ENCODE peak calls at places on chromosome 12, in seven cellular contexts. D, H, M, F, X, U and K are unnamed samples.

GRCh38 chr12:110176745-110177144 is 52.6 kb downstream of the IFT81 start:
- DNase-seq in D (no peak), H (no peak), M (no peak), F (no peak), X (no peak), U (no peak), K (no peak)

GRCh38 chr12:31820832-31821231 is 92.0 kb upstream of the AMN1 start:
- DNase-seq in D (no peak), H (no peak), M (no peak), F (no peak), X (no peak), U (no peak), K (no peak)

GRCh38 chr12:122937622-122938091 is 28.6 kb downstream of the ABCB9 start:
- DNase-seq in D (no peak), H (peak; percentile 45), M (no peak), F (no peak), X (no peak), U (no peak), K (no peak)

GRCh38 chr12:31895449-31896150 is 63.6 kb upstream of the RESF1 start:
- DNase-seq in D (no peak), H (no peak), M (no peak), F (no peak), X (no peak), U (no peak), K (no peak)

GRCh38 chr12:53327435-53328042 is 6.1 kb upstream of the AAAS start:
- DNase-seq in D (no peak), H (peak; percentile 34), M (peak; percentile 18), F (no peak), X (no peak), U (peak; percentile 24), K (peak; percentile 25)

GRCh38 chr12:107597695-107598410 is 87.7 kb upstream of the PWP1 start:
- DNase-seq in D (no peak), H (no peak), M (no peak), F (no peak), X (no peak), U (no peak), K (no peak)

GRCh38 chr12:68958337-68958736 is 25.4 kb upstream of the CPM start:
- DNase-seq in D (no peak), H (no peak), M (no peak), F (no peak), X (no peak), U (no peak), K (no peak)

GRCh38 chr12:69834566-69834965 is 9.5 kb downstream of the MYRFL start:
- DNase-seq in D (no peak), H (no peak), M (no peak), F (no peak), X (no peak), U (no peak), K (no peak)

GRCh38 chr12:113424915-113425823 is 3.0 kb downstream of the SDSL start:
- DNase-seq in D (peak; percentile 68), H (peak; percentile 65), M (peak; percentile 77), F (peak; percentile 30), X (peak; percentile 32), U (peak; percentile 78), K (peak; percentile 35)

GRCh38 chr12:54360717-54361456 is 3.4 kb downstream of the GPR84 start:
- DNase-seq in D (no peak), H (peak; percentile 62), M (peak; percentile 89), F (peak; percentile 30), X (peak; percentile 25), U (peak; percentile 72), K (peak; percentile 76)

GRCh38 chr12:123223241-123223668 is 9.7 kb downstream of the MPHOSPH9 start:
- DNase-seq in D (no peak), H (no peak), M (no peak), F (peak; percentile 34), X (no peak), U (no peak), K (no peak)

GRCh38 chr12:48189331-48190125 is 6.1 kb downstream of the CCDC184 start:
- DNase-seq in D (peak; percentile 68), H (peak; percentile 87), M (peak; percentile 71), F (peak; percentile 48), X (peak; percentile 27), U (peak; percentile 61), K (peak; percentile 73)

GRCh38 chr12:53845932-53846331 is 92.7 kb upstream of the HOXC13 start:
- DNase-seq in D (no peak), H (no peak), M (no peak), F (no peak), X (no peak), U (no peak), K (no peak)

GRCh38 chr12:132766380-132767085 is 4.9 kb upstream of the ANKLE2 start:
- DNase-seq in D (no peak), H (no peak), M (no peak), F (no peak), X (no peak), U (no peak), K (no peak)

GRCh38 chr12:107955966-107956643 is 173.0 kb upstream of the WSCD2 start:
- DNase-seq in D (no peak), H (no peak), M (no peak), F (no peak), X (no peak), U (no peak), K (no peak)

GRCh38 chr12:48021485-48022179 is 17.4 kb upstream of the COL2A1 start:
- DNase-seq in D (no peak), H (no peak), M (no peak), F (no peak), X (no peak), U (peak; percentile 39), K (no peak)

GRCh38 chr12:6146951-6147350 is 22.5 kb upstream of the VWF start:
- DNase-seq in D (no peak), H (no peak), M (no peak), F (no peak), X (no peak), U (no peak), K (no peak)

GRCh38 chr12:132003846-132004245 is 54.1 kb downstream of the EP400 start:
- DNase-seq in D (peak; percentile 61), H (no peak), M (no peak), F (no peak), X (no peak), U (peak; percentile 44), K (no peak)

GRCh38 chr12:11023387-11023786 is 967 bp upstream of the TAS2R19 start:
- DNase-seq in D (no peak), H (no peak), M (no peak), F (no peak), X (no peak), U (no peak), K (no peak)

GRCh38 chr12:121789800-121790748 is 3.4 kb downstream of the RHOF start:
- DNase-seq in D (no peak), H (peak; percentile 93), M (peak; percentile 47), F (peak; percentile 90), X (no peak), U (peak; percentile 91), K (no peak)

GRCh38 chr12:48690990-48691389 is 9.0 kb upstream of the KANSL2 start:
- DNase-seq in D (no peak), H (no peak), M (no peak), F (no peak), X (no peak), U (no peak), K (no peak)

GRCh38 chr12:68281685-68282084 is 28.3 kb upstream of the IL22 start:
- DNase-seq in D (no peak), H (no peak), M (no peak), F (no peak), X (no peak), U (no peak), K (no peak)

GRCh38 chr12:12788131-12788530 is 2.7 kb downstream of the APOLD1 start:
- DNase-seq in D (no peak), H (no peak), M (no peak), F (no peak), X (no peak), U (no peak), K (no peak)

GRCh38 chr12:26369588-26369987 is 174.2 kb downstream of the SSPN start:
- DNase-seq in D (peak; percentile 65), H (no peak), M (no peak), F (no peak), X (no peak), U (peak; percentile 87), K (peak; percentile 26)

GRCh38 chr12:28954333-28954732 is 194.7 kb upstream of the FAR2 start:
- DNase-seq in D (no peak), H (no peak), M (no peak), F (no peak), X (no peak), U (no peak), K (no peak)

GRCh38 chr12:122999986-123000420 is 19.5 kb downstream of the ARL6IP4 start:
- DNase-seq in D (no peak), H (no peak), M (no peak), F (no peak), X (no peak), U (no peak), K (no peak)

GRCh38 chr12:130194154-130194553 is 31.9 kb downstream of the FZD10 start:
- DNase-seq in D (no peak), H (no peak), M (no peak), F (no peak), X (no peak), U (no peak), K (no peak)

GRCh38 chr12:69688496-69689427 is 10.3 kb downstream of the BEST3 start:
- DNase-seq in D (peak; percentile 78), H (no peak), M (peak; percentile 85), F (no peak), X (no peak), U (peak; percentile 98), K (peak; percentile 59)

GRCh38 chr12:56258068-56258819 is at the start of gene ANKRD52:
- DNase-seq in D (peak; percentile 95), H (peak; percentile 83), M (peak; percentile 91), F (peak; percentile 66), X (peak; percentile 81), U (peak; percentile 62), K (peak; percentile 63)